ENCODE peak calls at places on chromosomes 5 and 9, in eight cellular contexts. One of them, this sample, is unnamed. For H3K9me3 and H3K36me3, the result is how much of the 10 kb centered on the place peaks cover.

GRCh38 chr9:92706218-92706940 is 36.4 kb upstream of the IPPK start:
- DNase-seq in pancreas: no peak
- DNase-seq in transverse colon: no peak
- DNase-seq in HepG2: peak
- DNase-seq in upper lobe of right lung: no peak
- DNase-seq in lower lobe of right lung: no peak
- DNase-seq in neural progenitor cell: peak
- DNase-seq in endodermal cell: peak
- DNase-seq in this sample: no peak

GRCh38 chr5:52007230-52007858 is 624.1 kb downstream of the ISL1 start:
- DNase-seq in HepG2: peak
- DNase-seq in pancreas: peak
- DNase-seq in transverse colon: no peak
- DNase-seq in upper lobe of right lung: no peak
- DNase-seq in lower lobe of right lung: no peak
- DNase-seq in endodermal cell: peak
- DNase-seq in neural progenitor cell: peak
- DNase-seq in this sample: peak

GRCh38 chr5:95760291-95761191 is 29.4 kb downstream of the RHOBTB3 start:
- DNase-seq in endodermal cell: no peak
- DNase-seq in lower lobe of right lung: no peak
- DNase-seq in transverse colon: no peak
- DNase-seq in upper lobe of right lung: no peak
- DNase-seq in pancreas: no peak
- DNase-seq in neural progenitor cell: no peak
- DNase-seq in HepG2: peak
- DNase-seq in this sample: no peak

GRCh38 chr9:19488721-19489120 is 79.9 kb downstream of the ACER2 start:
- DNase-seq in endodermal cell: no peak
- DNase-seq in lower lobe of right lung: no peak
- DNase-seq in HepG2: no peak
- DNase-seq in transverse colon: no peak
- DNase-seq in pancreas: no peak
- DNase-seq in upper lobe of right lung: no peak
- DNase-seq in neural progenitor cell: no peak
- DNase-seq in this sample: no peak

GRCh38 chr5:4700082-4700481 is 440.0 kb upstream of the ADAMTS16 start:
- DNase-seq in neural progenitor cell: peak
- DNase-seq in transverse colon: no peak
- DNase-seq in upper lobe of right lung: peak
- DNase-seq in endodermal cell: peak
- DNase-seq in lower lobe of right lung: peak
- DNase-seq in pancreas: peak
- DNase-seq in HepG2: peak
- DNase-seq in this sample: peak

GRCh38 chr5:62155988-62156387 is 150.0 kb upstream of the KIF2A start:
- DNase-seq in upper lobe of right lung: no peak
- DNase-seq in transverse colon: no peak
- DNase-seq in pancreas: no peak
- DNase-seq in endodermal cell: no peak
- DNase-seq in HepG2: no peak
- DNase-seq in lower lobe of right lung: no peak
- DNase-seq in neural progenitor cell: no peak
- DNase-seq in this sample: no peak

GRCh38 chr9:137366445-137366810 is 56.5 kb downstream of the EXD3 start:
- DNase-seq in endodermal cell: peak
- DNase-seq in lower lobe of right lung: no peak
- DNase-seq in transverse colon: no peak
- DNase-seq in upper lobe of right lung: no peak
- DNase-seq in pancreas: no peak
- DNase-seq in HepG2: no peak
- DNase-seq in neural progenitor cell: no peak
- DNase-seq in this sample: no peak

GRCh38 chr9:135343733-135344522 is 135.7 kb upstream of the PPP1R26 start:
- DNase-seq in pancreas: peak
- DNase-seq in HepG2: peak
- DNase-seq in endodermal cell: peak
- DNase-seq in neural progenitor cell: peak
- DNase-seq in lower lobe of right lung: peak
- DNase-seq in transverse colon: peak
- DNase-seq in upper lobe of right lung: peak
- DNase-seq in this sample: peak

GRCh38 chr5:172717481-172718195 is 53.4 kb downstream of the DUSP1 start:
- DNase-seq in endodermal cell: no peak
- DNase-seq in lower lobe of right lung: no peak
- DNase-seq in pancreas: no peak
- DNase-seq in neural progenitor cell: no peak
- DNase-seq in transverse colon: no peak
- DNase-seq in HepG2: no peak
- DNase-seq in upper lobe of right lung: no peak
- DNase-seq in this sample: no peak

GRCh38 chr5:161399996-161400562 is 146.4 kb downstream of the GABRB2 start:
- DNase-seq in lower lobe of right lung: no peak
- DNase-seq in pancreas: peak
- DNase-seq in HepG2: no peak
- DNase-seq in neural progenitor cell: no peak
- DNase-seq in transverse colon: no peak
- DNase-seq in upper lobe of right lung: no peak
- DNase-seq in endodermal cell: no peak
- DNase-seq in this sample: no peak

GRCh38 chr9:95504053-95504963 is 12.5 kb downstream of the PTCH1 start:
- DNase-seq in pancreas: peak
- DNase-seq in upper lobe of right lung: no peak
- DNase-seq in neural progenitor cell: peak
- DNase-seq in transverse colon: peak
- DNase-seq in lower lobe of right lung: no peak
- DNase-seq in endodermal cell: peak
- DNase-seq in HepG2: peak
- DNase-seq in this sample: no peak

GRCh38 chr5:90056911-90057705 is 352.4 kb downstream of the CETN3 start:
- DNase-seq in transverse colon: no peak
- DNase-seq in HepG2: no peak
- DNase-seq in lower lobe of right lung: no peak
- DNase-seq in endodermal cell: peak
- DNase-seq in pancreas: no peak
- DNase-seq in neural progenitor cell: peak
- DNase-seq in upper lobe of right lung: no peak
- DNase-seq in this sample: no peak
- TF ChIP-seq CTCF in transverse colon: no peak
- TF ChIP-seq CTCF in HepG2: no peak
- TF ChIP-seq CTCF in lower lobe of right lung: no peak
- TF ChIP-seq CTCF in endodermal cell: no peak
- TF ChIP-seq CTCF in pancreas: no peak
- TF ChIP-seq CTCF in neural progenitor cell: no peak
- TF ChIP-seq CTCF in upper lobe of right lung: no peak
- TF ChIP-seq CTCF in this sample: no peak

GRCh38 chr9:99037768-99038167 is 67.1 kb upstream of the TGFBR1 start:
- DNase-seq in neural progenitor cell: no peak
- DNase-seq in lower lobe of right lung: no peak
- DNase-seq in upper lobe of right lung: no peak
- DNase-seq in pancreas: no peak
- DNase-seq in HepG2: no peak
- DNase-seq in endodermal cell: no peak
- DNase-seq in transverse colon: no peak
- DNase-seq in this sample: no peak
- H3K9me3 ChIP-seq in neural progenitor cell: under half
- H3K9me3 ChIP-seq in lower lobe of right lung: under half
- H3K9me3 ChIP-seq in upper lobe of right lung: under half
- H3K9me3 ChIP-seq in pancreas: under half
- H3K9me3 ChIP-seq in HepG2: under half
- H3K9me3 ChIP-seq in endodermal cell: under half
- H3K9me3 ChIP-seq in transverse colon: under half
- H3K9me3 ChIP-seq in this sample: under half

GRCh38 chr5:134837530-134838181 is 8.1 kb upstream of the C5orf24 start:
- DNase-seq in upper lobe of right lung: no peak
- DNase-seq in HepG2: peak
- DNase-seq in transverse colon: peak
- DNase-seq in lower lobe of right lung: no peak
- DNase-seq in neural progenitor cell: no peak
- DNase-seq in pancreas: no peak
- DNase-seq in endodermal cell: no peak
- DNase-seq in this sample: no peak
- H3K36me3 ChIP-seq in upper lobe of right lung: under half
- H3K36me3 ChIP-seq in HepG2: under half
- H3K36me3 ChIP-seq in transverse colon: under half
- H3K36me3 ChIP-seq in lower lobe of right lung: under half
- H3K36me3 ChIP-seq in neural progenitor cell: under half
- H3K36me3 ChIP-seq in pancreas: under half
- H3K36me3 ChIP-seq in endodermal cell: half or more
- H3K36me3 ChIP-seq in this sample: under half

GRCh38 chr5:133041910-133042309 is 9.9 kb upstream of the HSPA4 start:
- DNase-seq in endodermal cell: no peak
- DNase-seq in upper lobe of right lung: no peak
- DNase-seq in HepG2: no peak
- DNase-seq in neural progenitor cell: no peak
- DNase-seq in lower lobe of right lung: no peak
- DNase-seq in transverse colon: no peak
- DNase-seq in pancreas: no peak
- DNase-seq in this sample: no peak
- TF ChIP-seq CTCF in endodermal cell: peak
- TF ChIP-seq CTCF in upper lobe of right lung: no peak
- TF ChIP-seq CTCF in HepG2: no peak
- TF ChIP-seq CTCF in neural progenitor cell: no peak
- TF ChIP-seq CTCF in lower lobe of right lung: no peak
- TF ChIP-seq CTCF in transverse colon: no peak
- TF ChIP-seq CTCF in pancreas: no peak
- TF ChIP-seq CTCF in this sample: no peak

GRCh38 chr9:128619127-128619526 is 37.5 kb downstream of the DYNC2I2 start:
- DNase-seq in lower lobe of right lung: no peak
- DNase-seq in upper lobe of right lung: no peak
- DNase-seq in transverse colon: no peak
- DNase-seq in pancreas: no peak
- DNase-seq in neural progenitor cell: no peak
- DNase-seq in HepG2: no peak
- DNase-seq in endodermal cell: no peak
- DNase-seq in this sample: no peak
- H3K9me3 ChIP-seq in lower lobe of right lung: under half
- H3K9me3 ChIP-seq in upper lobe of right lung: under half
- H3K9me3 ChIP-seq in transverse colon: under half
- H3K9me3 ChIP-seq in pancreas: under half
- H3K9me3 ChIP-seq in neural progenitor cell: under half
- H3K9me3 ChIP-seq in HepG2: under half
- H3K9me3 ChIP-seq in endodermal cell: under half
- H3K9me3 ChIP-seq in this sample: under half

GRCh38 chr9:37523916-37524315 is 38.2 kb downstream of the POLR1E start:
- DNase-seq in neural progenitor cell: no peak
- DNase-seq in pancreas: no peak
- DNase-seq in HepG2: no peak
- DNase-seq in lower lobe of right lung: no peak
- DNase-seq in transverse colon: no peak
- DNase-seq in endodermal cell: no peak
- DNase-seq in upper lobe of right lung: no peak
- DNase-seq in this sample: no peak
- H3K36me3 ChIP-seq in neural progenitor cell: under half
- H3K36me3 ChIP-seq in pancreas: under half
- H3K36me3 ChIP-seq in HepG2: under half
- H3K36me3 ChIP-seq in lower lobe of right lung: half or more
- H3K36me3 ChIP-seq in transverse colon: under half
- H3K36me3 ChIP-seq in endodermal cell: half or more
- H3K36me3 ChIP-seq in upper lobe of right lung: under half
- H3K36me3 ChIP-seq in this sample: under half

GRCh38 chr5:65924366-65925093 is 1.8 kb upstream of the ERBIN start:
- DNase-seq in pancreas: no peak
- DNase-seq in endodermal cell: no peak
- DNase-seq in lower lobe of right lung: no peak
- DNase-seq in upper lobe of right lung: no peak
- DNase-seq in neural progenitor cell: no peak
- DNase-seq in HepG2: peak
- DNase-seq in transverse colon: no peak
- DNase-seq in this sample: no peak

GRCh38 chr5:65925094-65925600 is 1.2 kb upstream of the ERBIN start:
- DNase-seq in lower lobe of right lung: peak
- DNase-seq in pancreas: peak
- DNase-seq in HepG2: peak
- DNase-seq in neural progenitor cell: peak
- DNase-seq in upper lobe of right lung: peak
- DNase-seq in endodermal cell: peak
- DNase-seq in transverse colon: peak
- DNase-seq in this sample: peak

GRCh38 chr5:65926893-65927292 is 518 bp downstream of the ERBIN start:
- DNase-seq in neural progenitor cell: peak
- DNase-seq in transverse colon: peak
- DNase-seq in endodermal cell: peak
- DNase-seq in upper lobe of right lung: no peak
- DNase-seq in lower lobe of right lung: no peak
- DNase-seq in pancreas: no peak
- DNase-seq in HepG2: no peak
- DNase-seq in this sample: no peak

GRCh38 chr5:65926276-65926761 is at the start of gene ERBIN:
- DNase-seq in endodermal cell: no peak
- DNase-seq in pancreas: peak
- DNase-seq in transverse colon: peak
- DNase-seq in HepG2: peak
- DNase-seq in lower lobe of right lung: peak
- DNase-seq in neural progenitor cell: peak
- DNase-seq in upper lobe of right lung: peak
- DNase-seq in this sample: peak

GRCh38 chr5:65925601-65926275 is 637 bp upstream of the ERBIN start:
- DNase-seq in HepG2: peak
- DNase-seq in upper lobe of right lung: peak
- DNase-seq in transverse colon: peak
- DNase-seq in pancreas: peak
- DNase-seq in endodermal cell: peak
- DNase-seq in neural progenitor cell: peak
- DNase-seq in lower lobe of right lung: peak
- DNase-seq in this sample: peak
- TF ChIP-seq CTCF in HepG2: peak
- TF ChIP-seq CTCF in upper lobe of right lung: peak
- TF ChIP-seq CTCF in transverse colon: no peak
- TF ChIP-seq CTCF in pancreas: peak
- TF ChIP-seq CTCF in endodermal cell: peak
- TF ChIP-seq CTCF in neural progenitor cell: peak
- TF ChIP-seq CTCF in lower lobe of right lung: peak
- TF ChIP-seq CTCF in this sample: peak

This sample was measured in heart right ventricle.